ENCODE peak calls at places on chromosomes 6 and 20, in four cellular contexts. G is neural crest cell; R is T-helper 2 cell; N is naive thymus-derived CD8-positive, alpha-beta T cell. J is an unnamed sample.

GRCh38 chr20:39342463-39342862 is 380.3 kb downstream of the DHX35 start:
- DNase-seq in G (no peak), N (no peak), R (no peak), J (no peak)

GRCh38 chr6:113629940-113630339 is 227.2 kb upstream of the MARCKS start:
- DNase-seq in N (no peak), R (no peak), G (no peak), J (no peak)

GRCh38 chr6:81863123-81863522 is 110.6 kb upstream of the TENT5A start:
- DNase-seq in R (no peak), N (no peak), G (no peak), J (no peak)

GRCh38 chr20:46056970-46057855 is 28.2 kb downstream of the SLC12A5 start:
- DNase-seq in G (peak), R (no peak), N (peak), J (peak)

GRCh38 chr6:129188795-129189194 is 305.9 kb downstream of the LAMA2 start:
- DNase-seq in R (no peak), N (no peak), G (no peak), J (no peak)

GRCh38 chr6:154650351-154650750 is 82.9 kb upstream of the SCAF8 start:
- DNase-seq in G (no peak), N (no peak), R (no peak), J (no peak)

GRCh38 chr6:121503633-121504032 is 68.2 kb downstream of the GJA1 start:
- DNase-seq in G (no peak), R (no peak), N (no peak), J (peak)

GRCh38 chr6:55437141-55437540 is 109.9 kb downstream of the GFRAL start:
- DNase-seq in R (no peak), N (no peak), G (no peak), J (no peak)

GRCh38 chr20:15378151-15378550 is 1040.7 kb upstream of the FLRT3 start:
- DNase-seq in N (no peak), G (no peak), R (no peak), J (peak)

GRCh38 chr6:63919556-63920110 is 284.0 kb downstream of the PHF3 start:
- DNase-seq in G (no peak), N (no peak), R (no peak), J (no peak)

GRCh38 chr6:105799051-105799450 is 287.1 kb upstream of the PRDM1 start:
- DNase-seq in N (no peak), R (no peak), G (no peak), J (peak)

GRCh38 chr6:2204272-2204671 is 41.1 kb downstream of the GMDS start:
- DNase-seq in N (no peak), R (no peak), G (no peak), J (no peak)

GRCh38 chr6:35370124-35370741 is 27.9 kb downstream of the PPARD start:
- DNase-seq in R (peak), N (no peak), G (no peak), J (peak)

GRCh38 chr20:62921119-62921687 is 5.1 kb downstream of the DIDO1 start:
- DNase-seq in R (peak), G (peak), N (peak), J (no peak)

GRCh38 chr20:40646321-40647212 is 42.5 kb downstream of the MAFB start:
- DNase-seq in R (no peak), N (no peak), G (no peak), J (no peak)

GRCh38 chr20:22861990-22862389 is 173.1 kb upstream of the SSTR4 start:
- DNase-seq in N (no peak), R (no peak), G (no peak), J (peak)

GRCh38 chr6:109743739-109744138 is 52.6 kb downstream of the FIG4 start:
- DNase-seq in R (no peak), N (no peak), G (no peak), J (peak)

GRCh38 chr20:17875106-17875980 is 93.3 kb downstream of the SNX5 start:
- DNase-seq in G (no peak), R (no peak), N (no peak), J (peak)

GRCh38 chr6:139891471-139891870 is 517.0 kb upstream of the CITED2 start:
- DNase-seq in N (no peak), R (no peak), G (no peak), J (peak)

GRCh38 chr6:90458353-90459224 is 128.3 kb downstream of the MAP3K7 start:
- DNase-seq in N (peak), G (no peak), R (peak), J (no peak)

GRCh38 chr6:36028088-36028886 is 679 bp downstream of the MAPK14 start:
- DNase-seq in N (no peak), R (peak), G (peak), J (peak)